ENCODE peak calls at places on chromosomes 3 and 15, in eight cellular contexts. I is frontal cortex; R is GM19239; N is progenitor cell of endocrine pancreas; E is stimulated activated CD8-positive, alpha-beta memory T cell treated with anti-CD3 and anti-CD28 coated beads, Interleukin-12 subunit alpha, Interleukin-12 subunit beta, amount 100 ng/mL, for 4 hours; H is NCI-H524; C is left lobe of liver; S is EL. X is an unnamed sample.

GRCh38 chr3:159458010-159458409 is 530.6 kb upstream of the IL12A start:
- DNase-seq in N (no peak), E (no peak), S (peak), I (no peak), H (no peak), R (no peak), C (no peak), X (peak)

GRCh38 chr3:69204315-69204957 is 82.0 kb upstream of the LMOD3 start:
- DNase-seq in E (no peak), C (no peak), R (peak), H (peak), S (no peak), I (no peak), N (no peak), X (peak)

GRCh38 chr3:115478359-115478758 is 145.0 kb upstream of the GAP43 start:
- DNase-seq in H (no peak), S (no peak), N (no peak), E (no peak), C (no peak), R (no peak), I (no peak), X (no peak)

GRCh38 chr15:76185716-76186115 is 125.6 kb downstream of the ETFA start:
- DNase-seq in N (no peak), R (peak), E (no peak), I (no peak), H (peak), S (peak), C (no peak), X (peak)

GRCh38 chr3:123448503-123449091 is at the start of gene ADCY5:
- DNase-seq in H (no peak), R (peak), I (peak), E (no peak), C (no peak), S (no peak), N (no peak), X (no peak)

GRCh38 chr3:77686560-77686959 is 646.7 kb downstream of the ROBO2 start:
- DNase-seq in E (no peak), H (no peak), C (no peak), I (no peak), N (no peak), S (no peak), R (no peak), X (no peak)

GRCh38 chr3:179671709-179672337 is 19.0 kb downstream of the USP13 start:
- DNase-seq in S (no peak), R (no peak), C (no peak), E (no peak), N (no peak), I (no peak), H (no peak), X (peak)

GRCh38 chr3:184616416-184616815 is 54.8 kb downstream of the EPHB3 start:
- DNase-seq in C (no peak), S (no peak), H (no peak), E (no peak), I (no peak), N (no peak), R (no peak), X (no peak)

GRCh38 chr3:59607628-59608027 is 557.8 kb upstream of the CFAP20DC start:
- DNase-seq in H (peak), I (no peak), E (no peak), N (no peak), C (peak), S (no peak), R (no peak), X (peak)

GRCh38 chr15:95440712-95441111 is 889.8 kb upstream of the NR2F2 start:
- DNase-seq in R (no peak), C (no peak), I (no peak), S (no peak), E (no peak), N (no peak), H (no peak), X (no peak)

GRCh38 chr3:68915973-68916372 is 16.4 kb downstream of the TAFA4 start:
- DNase-seq in R (no peak), N (no peak), E (no peak), C (no peak), I (no peak), S (no peak), H (no peak), X (no peak)

GRCh38 chr3:189324538-189325138 is 152.9 kb downstream of the TPRG1 start:
- DNase-seq in I (no peak), S (peak), E (peak), C (no peak), N (no peak), R (peak), H (no peak), X (peak)

GRCh38 chr3:144265527-144266100 is 294.0 kb downstream of the DIPK2A start:
- DNase-seq in N (no peak), S (no peak), H (no peak), R (no peak), E (no peak), C (no peak), I (no peak), X (no peak)

GRCh38 chr3:152638707-152639450 is 196.1 kb upstream of the P2RY1 start:
- DNase-seq in E (no peak), N (no peak), I (no peak), H (no peak), C (no peak), S (peak), R (no peak), X (peak)

GRCh38 chr3:99565316-99565715 is 73.1 kb upstream of the COL8A1 start:
- DNase-seq in E (no peak), I (no peak), R (no peak), N (no peak), C (no peak), S (peak), H (no peak), X (no peak)

GRCh38 chr3:195041871-195042740 is 228.9 kb downstream of the XXYLT1 start:
- DNase-seq in N (no peak), R (no peak), I (no peak), H (peak), S (no peak), E (no peak), C (no peak), X (no peak)

GRCh38 chr3:30751610-30752299 is 142.7 kb downstream of the GADL1 start:
- DNase-seq in H (no peak), S (peak), I (no peak), R (no peak), N (no peak), E (peak), C (no peak), X (peak)

GRCh38 chr3:122609798-122610559 is 32.5 kb downstream of the PARP15 start:
- DNase-seq in R (peak), E (no peak), N (no peak), H (no peak), I (no peak), C (no peak), S (peak), X (peak)

GRCh38 chr3:107366766-107367165 is 10.5 kb upstream of the CCDC54 start:
- DNase-seq in C (no peak), N (no peak), H (no peak), I (no peak), R (no peak), E (no peak), S (peak), X (peak)

GRCh38 chr15:74345051-74345450 is 22.4 kb downstream of the CYP11A1 start:
- DNase-seq in S (peak), H (no peak), E (no peak), N (no peak), R (no peak), C (no peak), I (no peak), X (no peak)

GRCh38 chr15:72307036-72307435 is 12.9 kb downstream of the CELF6 start:
- DNase-seq in H (no peak), C (no peak), I (no peak), S (no peak), N (no peak), R (no peak), E (no peak), X (no peak)

GRCh38 chr3:40445062-40445461 is 12.1 kb upstream of the RPL14 start:
- DNase-seq in H (no peak), S (no peak), N (no peak), E (no peak), R (no peak), I (no peak), C (no peak), X (no peak)

GRCh38 chr3:9316881-9317341 is 45.9 kb upstream of the THUMPD3 start:
- DNase-seq in I (peak), H (no peak), R (no peak), E (no peak), S (peak), N (no peak), C (no peak), X (no peak)

GRCh38 chr3:52857108-52857507 is 22.3 kb upstream of the MUSTN1 start:
- DNase-seq in E (no peak), N (no peak), H (no peak), C (no peak), I (no peak), R (no peak), S (no peak), X (no peak)

GRCh38 chr3:120764206-120764605 is 21.7 kb downstream of the GTF2E1 start:
- DNase-seq in E (no peak), C (no peak), N (no peak), R (no peak), S (no peak), I (no peak), H (no peak), X (no peak)

GRCh38 chr3:129525341-129525968 is 3.0 kb upstream of the RHO start:
- DNase-seq in R (no peak), H (no peak), I (no peak), N (no peak), C (no peak), S (peak), E (no peak), X (no peak)

X was measured in MCF 10A.